ENCODE peak calls at places on chromosome 14, in six cellular contexts. L, D, Q, E, B and R are unnamed samples.

GRCh38 chr14:103121846-103122577 is 1.2 kb upstream of the TNFAIP2 start:
- DNase-seq in E (peak; percentile 93), L (peak; percentile 54), B (peak; percentile 91), D (no peak), Q (peak; percentile 94), R (no peak)

GRCh38 chr14:56933446-56933845 is 123.2 kb upstream of the OTX2 start:
- DNase-seq in D (no peak), L (no peak), E (no peak), B (no peak), Q (no peak), R (no peak)

GRCh38 chr14:89214221-89214965 is 202.6 kb downstream of the FOXN3 start:
- DNase-seq in Q (peak; percentile 96), E (peak; percentile 85), B (no peak), D (no peak), L (peak; percentile 46), R (no peak)

GRCh38 chr14:71521736-71522135 is 410.5 kb upstream of the RGS6 start:
- DNase-seq in Q (no peak), E (no peak), L (no peak), B (no peak), D (no peak), R (no peak)

GRCh38 chr14:77158175-77158908 is 16.8 kb upstream of the ZDHHC22 start:
- DNase-seq in L (peak; percentile 47), B (peak; percentile 84), Q (no peak), D (peak; percentile 39), E (no peak), R (no peak)

GRCh38 chr14:50067723-50068495 is 48.5 kb downstream of the VCPKMT start:
- DNase-seq in L (peak; percentile 89), Q (peak; percentile 56), B (no peak), E (no peak), D (no peak), R (no peak)

GRCh38 chr14:73227812-73228781 is 9.2 kb upstream of the PAPLN start:
- DNase-seq in L (peak; percentile 92), D (peak; percentile 54), E (peak; percentile 86), Q (peak; percentile 57), B (no peak), R (peak; percentile 92)

GRCh38 chr14:69573841-69574265 is 818 bp downstream of the CCDC177 start:
- DNase-seq in D (peak; percentile 32), Q (no peak), L (no peak), E (no peak), B (peak; percentile 82), R (no peak)

GRCh38 chr14:86626530-86626929 is 1096.6 kb downstream of the FLRT2 start:
- DNase-seq in E (no peak), D (no peak), Q (no peak), B (no peak), L (no peak), R (no peak)

GRCh38 chr14:103872492-103873113 is 25.2 kb upstream of the PPP1R13B start:
- DNase-seq in B (peak; percentile 83), E (no peak), D (peak; percentile 28), L (no peak), Q (no peak), R (no peak)

GRCh38 chr14:35825968-35826217 is 245 bp upstream of the BRMS1L start:
- DNase-seq in B (no peak), L (no peak), Q (no peak), E (no peak), D (no peak), R (no peak)

GRCh38 chr14:68775614-68776126 is 17.2 kb downstream of the ZFP36L1 start:
- DNase-seq in Q (no peak), E (peak; percentile 52), D (no peak), L (no peak), B (peak; percentile 47), R (no peak)

GRCh38 chr14:42965512-42965911 is 1358.8 kb downstream of the LRFN5 start:
- DNase-seq in Q (no peak), B (no peak), E (no peak), D (no peak), L (no peak), R (no peak)

GRCh38 chr14:37230551-37231194 is 32.9 kb downstream of the MIPOL1 start:
- DNase-seq in E (no peak), D (no peak), B (no peak), Q (peak; percentile 56), L (peak; percentile 75), R (no peak)

GRCh38 chr14:34368115-34368970 is 93.7 kb downstream of the SPTSSA start:
- DNase-seq in Q (no peak), L (no peak), D (no peak), B (no peak), E (no peak), R (no peak)

GRCh38 chr14:24806061-24806678 is 172.2 kb upstream of the GZMB start:
- DNase-seq in D (peak; percentile 87), E (no peak), L (peak; percentile 42), Q (peak; percentile 85), B (peak; percentile 94), R (no peak)

GRCh38 chr14:60116181-60116580 is 24.5 kb downstream of the PCNX4 start:
- DNase-seq in B (no peak), D (no peak), Q (no peak), L (no peak), E (no peak), R (no peak)

GRCh38 chr14:30223966-30224365 is 296.3 kb upstream of the PRKD1 start:
- DNase-seq in D (no peak), B (no peak), Q (peak; percentile 88), E (no peak), L (no peak), R (no peak)

GRCh38 chr14:103078420-103078749 is 5.6 kb upstream of the LBHD2 start:
- DNase-seq in E (peak; percentile 87), L (peak; percentile 76), D (peak; percentile 77), Q (peak; percentile 82), B (peak; percentile 90), R (peak; percentile 89)

GRCh38 chr14:49977126-49977841 is 84.4 kb downstream of the ARF6 start:
- DNase-seq in L (no peak), B (no peak), D (no peak), Q (peak; percentile 20), E (no peak), R (no peak)

GRCh38 chr14:65854215-65854614 is 441.7 kb downstream of the FUT8 start:
- DNase-seq in Q (peak; percentile 89), L (no peak), D (no peak), E (no peak), B (no peak), R (peak; percentile 48)

GRCh38 chr14:34356267-34356660 is 105.8 kb downstream of the SPTSSA start:
- DNase-seq in D (no peak), B (peak; percentile 78), Q (no peak), E (no peak), L (no peak), R (no peak)

GRCh38 chr14:67420102-67420739 is 8.3 kb upstream of the PLEK2 start:
- DNase-seq in Q (peak; percentile 22), E (no peak), D (peak; percentile 85), B (peak; percentile 78), L (no peak), R (no peak)

GRCh38 chr14:35331605-35332516 is 39.7 kb downstream of the PSMA6 start:
- DNase-seq in L (peak; percentile 47), B (peak; percentile 64), E (peak; percentile 42), Q (peak; percentile 84), D (no peak), R (peak; percentile 76)

GRCh38 chr14:84591827-84592540 is 938.0 kb upstream of the FLRT2 start:
- DNase-seq in Q (peak; percentile 56), D (no peak), L (no peak), E (no peak), B (no peak), R (no peak)
- TF ChIP-seq CTCF in Q (no peak), D (no peak), L (no peak), E (no peak), B (no peak), R (no peak)

GRCh38 chr14:88078525-88078924 is 73.6 kb downstream of the GPR65 start:
- DNase-seq in E (no peak), D (no peak), L (no peak), B (peak; percentile 53), Q (no peak), R (no peak)
- TF ChIP-seq CTCF in E (no peak), D (no peak), L (no peak), B (peak; percentile 64), Q (no peak), R (no peak)

GRCh38 chr14:105531088-105531957 is 4.9 kb downstream of the TMEM121 start:
- DNase-seq in D (no peak), L (no peak), E (peak; percentile 52), Q (no peak), B (no peak), R (no peak)

GRCh38 chr14:105532111-105532623 is 5.8 kb downstream of the TMEM121 start:
- DNase-seq in L (no peak), D (no peak), E (peak; percentile 48), B (no peak), Q (no peak), R (no peak)

GRCh38 chr14:105533811-105534498 is 7.6 kb downstream of the TMEM121 start:
- DNase-seq in D (no peak), E (no peak), L (no peak), Q (no peak), B (no peak), R (no peak)

GRCh38 chr14:105533391-105533790 is 7.0 kb downstream of the TMEM121 start:
- DNase-seq in L (no peak), D (no peak), E (no peak), B (no peak), Q (no peak), R (no peak)

GRCh38 chr14:105532735-105533141 is 6.4 kb downstream of the TMEM121 start:
- DNase-seq in Q (no peak), D (peak; percentile 24), L (no peak), B (peak; percentile 77), E (peak; percentile 61), R (no peak)
- TF ChIP-seq CTCF in Q (no peak), D (no peak), L (peak; percentile 49), B (peak; percentile 45), E (no peak), R (peak; percentile 46)

DNA sequence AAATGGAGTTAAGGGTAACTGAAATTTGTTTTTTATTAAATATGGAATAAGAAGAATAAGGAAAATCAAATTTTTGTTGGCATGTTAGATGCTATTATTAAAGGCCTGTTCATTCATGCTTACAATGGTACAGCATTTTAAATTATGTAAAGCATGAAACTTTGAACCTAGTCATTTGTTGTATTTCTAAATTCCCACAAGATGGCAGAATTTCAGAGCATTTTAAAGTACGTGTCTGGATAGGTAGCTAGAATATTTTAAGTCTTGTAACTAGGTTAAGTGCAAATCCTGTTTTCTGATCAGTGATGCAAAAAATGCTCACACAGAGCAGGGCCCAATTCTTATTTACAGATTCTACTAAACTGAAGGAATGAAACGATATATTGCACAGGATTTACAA is 585.6 kb upstream of the MIS18BP1 start:
- DNase-seq in Q (no peak), E (no peak), L (peak; percentile 0), D (no peak), B (no peak), R (no peak)
- TF ChIP-seq CTCF in Q (no peak), E (no peak), L (no peak), D (no peak), B (peak; percentile 59), R (peak; percentile 41)

DNA sequence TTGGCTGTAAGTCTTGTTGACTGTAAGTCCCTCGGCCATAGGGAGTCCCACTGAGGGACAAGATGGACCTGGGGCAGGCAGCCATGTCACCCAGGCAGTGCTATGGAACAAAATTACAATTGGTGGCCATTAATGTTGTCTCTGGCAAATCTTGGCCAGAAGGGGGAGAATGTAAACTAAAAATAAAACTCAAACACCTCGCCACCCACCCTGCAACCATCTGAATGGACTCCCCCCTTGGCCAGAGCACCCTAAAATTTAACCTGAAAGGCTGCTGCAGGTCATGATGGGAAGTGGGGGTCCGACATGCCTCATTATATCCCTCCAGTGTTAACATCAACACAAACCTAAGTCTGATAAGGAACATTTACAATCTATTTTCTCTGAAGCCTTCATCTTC is 8.2 kb downstream of the SLC22A17 start:
- DNase-seq in B (peak; percentile 10), Q (no peak), E (no peak), L (no peak), D (no peak), R (no peak)
- TF ChIP-seq CTCF in B (peak; percentile 33), Q (no peak), E (no peak), L (no peak), D (no peak), R (no peak)